ENCODE peak calls at places on chromosomes 5 and 9, in five cellular contexts. G, F, H, Q and N are unnamed samples.

GRCh38 chr9:115691686-115692085 is 461.9 kb upstream of the PAPPA start:
- DNase-seq in G (no peak), F (peak; percentile 88), H (no peak), Q (no peak), N (no peak)

GRCh38 chr5:61055434-61056006 is 106.7 kb downstream of the SMIM15 start:
- DNase-seq in G (no peak), F (peak; percentile 40), H (peak; percentile 52), Q (peak; percentile 36), N (no peak)

GRCh38 chr9:93951655-93952118 is 3.5 kb downstream of the BARX1 start:
- DNase-seq in G (no peak), F (no peak), H (peak; percentile 29), Q (no peak), N (no peak)

GRCh38 chr9:25353783-25354182 is 324.5 kb downstream of the TUSC1 start:
- DNase-seq in G (no peak), F (no peak), H (no peak), Q (no peak), N (no peak)

GRCh38 chr9:93308676-93309075 is 124.7 kb downstream of the WNK2 start:
- DNase-seq in G (no peak), F (no peak), H (no peak), Q (no peak), N (no peak)

GRCh38 chr9:35186524-35186923 is 24.7 kb downstream of the UNC13B start:
- DNase-seq in G (no peak), F (no peak), H (no peak), Q (no peak), N (no peak)

GRCh38 chr5:167244583-167244982 is 1046.9 kb upstream of the WWC1 start:
- DNase-seq in G (no peak), F (no peak), H (peak; percentile 80), Q (no peak), N (no peak)

GRCh38 chr5:143401846-143402463 is 1.5 kb downstream of the NR3C1 start:
- DNase-seq in G (no peak), F (peak; percentile 63), H (no peak), Q (peak; percentile 71), N (peak; percentile 61)

GRCh38 chr5:14134771-14135170 is 8.4 kb upstream of the TRIO start:
- DNase-seq in G (no peak), F (no peak), H (no peak), Q (no peak), N (no peak)

GRCh38 chr5:102750435-102750834 is 4.7 kb upstream of the PAM start:
- DNase-seq in G (no peak), F (no peak), H (no peak), Q (no peak), N (no peak)

GRCh38 chr5:160097981-160098380 is 21.3 kb downstream of the PWWP2A start:
- DNase-seq in G (no peak), F (no peak), H (no peak), Q (no peak), N (no peak)

GRCh38 chr5:34542818-34543217 is 113.3 kb upstream of the RAI14 start:
- DNase-seq in G (no peak), F (no peak), H (no peak), Q (no peak), N (no peak)

GRCh38 chr5:158707534-158707933 is 392.2 kb downstream of the EBF1 start:
- DNase-seq in G (no peak), F (no peak), H (no peak), Q (no peak), N (no peak)

GRCh38 chr5:7396169-7397004 is 449 bp downstream of the ADCY2 start:
- DNase-seq in G (no peak), F (no peak), H (peak; percentile 65), Q (peak; percentile 9), N (no peak)

GRCh38 chr5:7393921-7394799 is 1.8 kb upstream of the ADCY2 start:
- DNase-seq in G (no peak), F (no peak), H (no peak), Q (no peak), N (no peak)

GRCh38 chr5:7397005-7397546 is 1.1 kb downstream of the ADCY2 start:
- DNase-seq in G (no peak), F (no peak), H (no peak), Q (no peak), N (no peak)

GRCh38 chr5:7395432-7396168 is at the start of gene ADCY2:
- DNase-seq in G (no peak), F (no peak), H (no peak), Q (no peak), N (no peak)

GRCh38 chr5:7394889-7395431 is 978 bp upstream of the ADCY2 start:
- DNase-seq in G (no peak), F (no peak), H (peak; percentile 65), Q (no peak), N (no peak)
- TF ChIP-seq EZH2 in G (no peak), F (no peak), H (peak; percentile 88), Q (no peak), N (no peak)

GRCh38 chr5:83474986-83475385 is 3.4 kb downstream of the VCAN start:
- DNase-seq in G (no peak), F (no peak), H (peak; percentile 40), Q (no peak), N (no peak)
- H3K4me1 ChIP-seq in G (peaks cover 41% of the 10 kb centered on the region), F (peaks cover 28% of the 10 kb centered on the region), H (peaks cover 30% of the 10 kb centered on the region), Q (no peaks in the 10 kb centered on the region), N (no peaks in the 10 kb centered on the region)

GRCh38 chr9:121499177-121499426 is 542 bp downstream of the GGTA1 start:
- DNase-seq in G (no peak), F (no peak), H (no peak), Q (no peak), N (no peak)
- TF ChIP-seq EZH2 in G (no peak), F (no peak), H (peak; percentile 94), Q (no peak), N (no peak)

DNA sequence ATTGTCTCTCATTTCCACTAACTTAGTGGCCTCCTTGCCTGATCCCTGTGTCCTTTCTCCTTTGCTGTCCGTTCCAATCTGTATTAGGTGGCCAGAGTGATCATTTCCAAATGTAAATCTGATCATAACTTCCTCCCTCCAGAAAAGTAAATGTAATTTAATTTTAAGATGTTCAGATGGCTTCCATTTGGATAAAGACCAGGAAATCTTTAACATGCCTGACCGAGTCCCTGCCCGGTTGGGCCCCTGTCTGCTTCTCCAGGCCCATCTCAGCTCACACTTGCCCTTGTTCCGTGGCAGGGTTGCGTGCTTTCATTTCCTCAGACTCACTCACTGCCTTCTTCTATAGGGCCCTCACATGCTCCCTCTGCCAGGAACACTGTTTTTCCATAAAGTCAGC is 7.6 kb downstream of the MAP3K1 start:
- DNase-seq in G (no peak), F (no peak), H (no peak), Q (no peak), N (no peak)
- H3K4me1 ChIP-seq in G (peaks cover 42% of the 10 kb centered on the region), F (peaks cover 15% of the 10 kb centered on the region), H (peaks cover 4% of the 10 kb centered on the region), Q (peaks cover 17% of the 10 kb centered on the region), N (no peaks in the 10 kb centered on the region)

DNA sequence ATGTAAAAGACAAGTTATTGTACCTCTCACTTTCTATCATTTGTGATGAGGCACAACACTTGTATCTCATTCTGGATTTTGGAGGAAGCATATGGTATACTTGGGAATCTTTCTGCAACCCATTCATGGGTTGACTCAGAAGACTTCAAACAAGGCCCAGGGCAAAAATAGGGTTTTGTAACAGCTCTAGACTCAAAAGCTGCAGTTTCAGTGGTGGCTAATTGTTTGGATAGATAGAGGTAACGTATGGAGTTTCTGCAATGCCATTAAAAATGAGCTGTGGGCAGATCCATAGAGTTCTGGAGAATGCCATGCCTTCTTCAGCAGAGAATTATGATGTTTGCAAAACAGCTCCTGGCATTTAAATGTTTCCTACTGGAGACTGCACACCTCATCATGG is 279.6 kb upstream of the VLDLR start:
- DNase-seq in G (no peak), F (no peak), H (no peak), Q (no peak), N (no peak)
- TF ChIP-seq EZH2 in G (no peak), F (no peak), H (no peak), Q (no peak), N (no peak)

GRCh38 chr9:20786807-20787206 is 102.7 kb downstream of the FOCAD start:
- DNase-seq in G (no peak), F (no peak), H (no peak), Q (no peak), N (no peak)

GRCh38 chr9:20781086-20781485 is 97.0 kb downstream of the FOCAD start:
- DNase-seq in G (no peak), F (no peak), H (peak; percentile 81), Q (no peak), N (no peak)

GRCh38 chr9:20782289-20782688 is 98.2 kb downstream of the FOCAD start:
- DNase-seq in G (no peak), F (no peak), H (no peak), Q (no peak), N (no peak)

GRCh38 chr9:20783057-20784038 is 99.3 kb downstream of the FOCAD start:
- DNase-seq in G (peak; percentile 36), F (no peak), H (no peak), Q (no peak), N (no peak)

GRCh38 chr9:20784196-20784595 is 100.1 kb downstream of the FOCAD start:
- DNase-seq in G (no peak), F (no peak), H (no peak), Q (no peak), N (no peak)
- H3K4me1 ChIP-seq in G (peaks cover 17% of the 10 kb centered on the region), F (no peaks in the 10 kb centered on the region), H (peaks cover 31% of the 10 kb centered on the region), Q (no peaks in the 10 kb centered on the region), N (no peaks in the 10 kb centered on the region)

GRCh38 chr9:136204838-136205706 is at the start of gene LHX3:
- DNase-seq in G (no peak), F (no peak), H (peak; percentile 94), Q (no peak), N (no peak)
- TF ChIP-seq EZH2 in G (no peak), F (no peak), H (peak; percentile 81), Q (no peak), N (no peak)

GRCh38 chr9:107285292-107285691 is 2.2 kb downstream of the RAD23B start:
- DNase-seq in G (no peak), F (no peak), H (no peak), Q (no peak), N (no peak)
- H3K4me1 ChIP-seq in G (peaks cover 31% of the 10 kb centered on the region), F (peaks cover 25% of the 10 kb centered on the region), H (peaks cover 10% of the 10 kb centered on the region), Q (peaks cover 16% of the 10 kb centered on the region), N (peaks cover 33% of the 10 kb centered on the region)